ENCODE peak calls at places on chromosomes 16 and 17, in ten cellular contexts. D is mesenchymal stem cell; B is CD4-positive, alpha-beta memory T cell; M is heart right ventricle; S is spleen; P is breast epithelium; J is neural progenitor cell; C is GM23338; T is NT2/D1; W is cardiac muscle cell. Q is an unnamed sample. For H3K4me1, the result is how much of the 10 kb centered on the place peaks cover.

GRCh38 chr17:32609085-32609484 is 122.3 kb downstream of the CDK5R1 start:
- DNase-seq in D (no peak), B (peak), M (peak), S (peak), P (peak), J (no peak), C (no peak), T (no peak), W (no peak), Q (no peak)

GRCh38 chr16:87431926-87432325 is 39.8 kb downstream of the MAP1LC3B start:
- DNase-seq in D (peak), B (no peak), M (no peak), S (no peak), P (no peak), J (no peak), C (no peak), T (no peak), W (peak), Q (no peak)

GRCh38 chr17:66357037-66357436 is 54.6 kb downstream of the PRKCA start:
- DNase-seq in D (peak), B (no peak), M (no peak), S (no peak), P (no peak), J (no peak), C (no peak), T (no peak), W (no peak), Q (no peak)

GRCh38 chr16:1610071-1610840 is 1.6 kb downstream of the IFT140 start:
- DNase-seq in D (peak), B (peak), M (peak), S (peak), P (peak), J (peak), C (peak), T (peak), W (peak), Q (peak)

GRCh38 chr17:29241015-29241963 is 5.4 kb upstream of the CRYBA1 start:
- DNase-seq in D (peak), B (no peak), M (no peak), S (no peak), P (peak), J (peak), C (peak), T (peak), W (no peak), Q (peak)

GRCh38 chr17:55295411-55296170 is 30.8 kb downstream of the HLF start:
- DNase-seq in D (peak), B (peak), M (no peak), S (no peak), P (peak), J (peak), C (peak), T (peak), W (peak), Q (peak)

GRCh38 chr16:945271-946047 is 25.3 kb downstream of the LMF1 start:
- DNase-seq in D (no peak), B (no peak), M (no peak), S (peak), P (no peak), J (no peak), C (no peak), T (no peak), W (no peak), Q (no peak)

GRCh38 chr16:56199164-56199563 is 7.9 kb downstream of the GNAO1 start:
- DNase-seq in D (no peak), B (peak), M (no peak), S (no peak), P (no peak), J (no peak), C (no peak), T (no peak), W (no peak), Q (no peak)

GRCh38 chr17:39564201-39564828 is 43.4 kb downstream of the NEUROD2 start:
- DNase-seq in D (peak), B (no peak), M (no peak), S (no peak), P (no peak), J (peak), C (peak), T (peak), W (no peak), Q (peak)

GRCh38 chr17:19752216-19753048 is 4.3 kb upstream of the ALDH3A1 start:
- DNase-seq in D (no peak), B (no peak), M (no peak), S (peak), P (no peak), J (no peak), C (no peak), T (no peak), W (no peak), Q (no peak)

GRCh38 chr16:57798953-57799618 is 3.2 kb downstream of the KIFC3 start:
- DNase-seq in D (no peak), B (no peak), M (no peak), S (no peak), P (no peak), J (no peak), C (no peak), T (no peak), W (no peak), Q (no peak)

GRCh38 chr17:70636517-70637133 is 467.3 kb downstream of the KCNJ2 start:
- DNase-seq in D (peak), B (no peak), M (no peak), S (no peak), P (no peak), J (peak), C (peak), T (no peak), W (peak), Q (peak)

GRCh38 chr16:85897384-85897783 is 1.6 kb upstream of the IRF8 start:
- DNase-seq in D (no peak), B (no peak), M (no peak), S (no peak), P (no peak), J (no peak), C (no peak), T (no peak), W (no peak), Q (no peak)

GRCh38 chr17:2453325-2453724 is 52.5 kb upstream of the MNT start:
- DNase-seq in D (no peak), B (no peak), M (no peak), S (no peak), P (no peak), J (no peak), C (no peak), T (no peak), W (no peak), Q (no peak)

GRCh38 chr17:40062347-40063033 is at the start of gene THRA:
- DNase-seq in D (peak), B (peak), M (peak), S (peak), P (peak), J (peak), C (peak), T (no peak), W (peak), Q (no peak)

GRCh38 chr16:53912155-53912554 is 208.2 kb downstream of the FTO start:
- DNase-seq in D (peak), B (peak), M (no peak), S (no peak), P (no peak), J (no peak), C (no peak), T (no peak), W (no peak), Q (no peak)

GRCh38 chr17:19346351-19347255 is 15.9 kb downstream of the B9D1 start:
- DNase-seq in D (peak), B (no peak), M (peak), S (peak), P (no peak), J (no peak), C (no peak), T (no peak), W (no peak), Q (no peak)

GRCh38 chr17:9666461-9667050 is 21.2 kb downstream of the USP43 start:
- DNase-seq in D (no peak), B (no peak), M (no peak), S (no peak), P (no peak), J (no peak), C (no peak), T (no peak), W (no peak), Q (no peak)

GRCh38 chr17:4739122-4740024 is at the start of the genes CXCL16 and ZMYND15:
- DNase-seq in D (peak), B (peak), M (peak), S (peak), P (peak), J (peak), C (peak), T (no peak), W (peak), Q (no peak)

GRCh38 chr17:11176549-11176948 is 64.5 kb upstream of the SHISA6 start:
- DNase-seq in D (no peak), B (no peak), M (no peak), S (no peak), P (no peak), J (no peak), C (no peak), T (no peak), W (no peak), Q (no peak)

GRCh38 chr17:38605852-38606645 is at the start of gene SRCIN1:
- DNase-seq in D (no peak), B (peak), M (peak), S (peak), P (peak), J (peak), C (peak), T (no peak), W (peak), Q (no peak)

GRCh38 chr17:82843904-82844640 is 4.2 kb upstream of the ZNF750 start:
- DNase-seq in D (no peak), B (no peak), M (no peak), S (peak), P (no peak), J (no peak), C (no peak), T (no peak), W (no peak), Q (no peak)

GRCh38 chr16:67034478-67034877 is 5.5 kb downstream of the CBFB start:
- DNase-seq in D (no peak), B (no peak), M (no peak), S (no peak), P (peak), J (no peak), C (no peak), T (no peak), W (no peak), Q (no peak)

GRCh38 chr17:42850964-42851363 is at the start of gene AOC3:
- DNase-seq in D (no peak), B (no peak), M (peak), S (peak), P (no peak), J (no peak), C (peak), T (no peak), W (no peak), Q (no peak)

GRCh38 chr17:4710693-4711634 is 532 bp downstream of the ARRB2 start:
- DNase-seq in D (no peak), B (peak), M (no peak), S (no peak), P (no peak), J (no peak), C (no peak), T (no peak), W (no peak), Q (no peak)

GRCh38 chr17:74458835-74459234 is 7.6 kb upstream of the CD300A start:
- DNase-seq in D (no peak), B (no peak), M (no peak), S (no peak), P (peak), J (no peak), C (no peak), T (no peak), W (no peak), Q (no peak)

GRCh38 chr17:74461646-74462045 is 4.8 kb upstream of the CD300A start:
- DNase-seq in D (no peak), B (no peak), M (no peak), S (no peak), P (no peak), J (no peak), C (no peak), T (no peak), W (no peak), Q (no peak)

GRCh38 chr17:74457820-74458166 is 8.6 kb upstream of the CD300A start:
- DNase-seq in D (no peak), B (no peak), M (no peak), S (no peak), P (no peak), J (no peak), C (no peak), T (no peak), W (no peak), Q (no peak)

GRCh38 chr17:74459622-74460021 is 6.8 kb upstream of the CD300A start:
- DNase-seq in D (no peak), B (no peak), M (no peak), S (no peak), P (no peak), J (no peak), C (no peak), T (no peak), W (no peak), Q (no peak)

GRCh38 chr17:74460996-74461395 is 5.4 kb upstream of the CD300A start:
- DNase-seq in D (no peak), B (no peak), M (no peak), S (no peak), P (no peak), J (no peak), C (no peak), T (no peak), W (no peak), Q (no peak)
- H3K4me1 ChIP-seq in D (under half), B (half or more), M (under half), S (under half), P (under half), J (under half), C (under half), T (under half), W (under half), Q (under half)

GRCh38 chr17:45430006-45430737 is 2.5 kb downstream of the ARHGAP27 start:
- DNase-seq in D (no peak), B (no peak), M (no peak), S (peak), P (no peak), J (no peak), C (peak), T (no peak), W (no peak), Q (no peak)
- H3K4me3 ChIP-seq in D (peak), B (no peak), M (peak), S (peak), P (peak), J (peak), C (peak), T (peak), W (no peak), Q (peak)

GRCh38 chr17:50207318-50207717 is 5.9 kb upstream of the COL1A1 start:
- DNase-seq in D (peak), B (no peak), M (no peak), S (no peak), P (no peak), J (no peak), C (no peak), T (no peak), W (no peak), Q (no peak)

GRCh38 chr17:50209133-50209471 is 7.7 kb upstream of the COL1A1 start:
- DNase-seq in D (no peak), B (no peak), M (no peak), S (no peak), P (no peak), J (no peak), C (no peak), T (no peak), W (no peak), Q (no peak)

GRCh38 chr17:50207792-50208567 is 6.5 kb upstream of the COL1A1 start:
- DNase-seq in D (no peak), B (no peak), M (no peak), S (no peak), P (no peak), J (no peak), C (peak), T (no peak), W (no peak), Q (no peak)

GRCh38 chr17:50209472-50210248 is 8.2 kb upstream of the COL1A1 start:
- DNase-seq in D (peak), B (no peak), M (peak), S (no peak), P (peak), J (peak), C (peak), T (peak), W (peak), Q (no peak)

GRCh38 chr17:50208611-50209061 is 7.2 kb upstream of the COL1A1 start:
- DNase-seq in D (peak), B (no peak), M (no peak), S (no peak), P (no peak), J (no peak), C (no peak), T (no peak), W (no peak), Q (no peak)
- H3K4me1 ChIP-seq in D (half or more), B (under half), M (under half), S (under half), P (under half), J (under half), C (under half), T (under half), W (half or more), Q (under half)

DNA sequence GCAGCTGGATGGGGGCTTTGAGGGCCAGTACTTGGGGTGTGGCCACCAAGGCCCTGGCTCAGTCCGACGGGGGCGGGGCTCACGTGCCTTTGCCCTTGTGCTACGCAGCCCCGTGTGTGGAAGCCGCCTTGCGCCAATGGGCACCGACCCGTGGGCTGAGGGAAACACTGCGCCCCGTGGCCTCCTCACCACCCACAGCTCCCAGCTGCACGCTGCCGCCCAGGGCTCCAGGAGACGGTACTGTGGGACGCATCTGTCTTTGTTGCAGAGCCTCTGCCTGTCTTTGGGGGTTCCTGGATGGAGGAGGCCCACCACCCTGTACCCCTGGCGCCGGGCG is 7.6 kb downstream of the CDH15 start:
- DNase-seq in D (no peak), B (no peak), M (no peak), S (no peak), P (no peak), J (no peak), C (no peak), T (no peak), W (no peak), Q (no peak)
- H3K4me3 ChIP-seq in D (no peak), B (no peak), M (no peak), S (no peak), P (no peak), J (no peak), C (no peak), T (no peak), W (no peak), Q (no peak)

DNA sequence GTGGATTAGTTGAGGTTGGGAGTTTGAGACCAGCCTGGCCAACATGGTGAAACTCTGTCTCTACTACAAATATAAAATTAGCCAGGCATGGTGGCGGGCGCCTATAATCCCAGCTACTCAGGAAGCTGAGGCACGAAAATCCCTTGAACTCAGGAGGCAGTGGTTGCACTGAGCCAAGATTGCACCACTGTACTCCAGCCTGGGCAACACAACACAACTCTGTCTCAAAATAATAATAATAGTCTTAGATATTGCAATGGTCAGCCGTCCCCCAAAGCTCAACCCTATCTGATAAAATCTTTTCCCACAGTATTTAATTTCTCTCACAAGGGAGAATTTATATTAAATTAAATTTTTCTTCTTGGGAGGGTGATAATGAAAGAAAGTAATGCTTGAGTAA is 169.6 kb downstream of the XYLT1 start:
- DNase-seq in D (no peak), B (no peak), M (no peak), S (no peak), P (no peak), J (no peak), C (no peak), T (no peak), W (no peak), Q (no peak)
- H3K4me1 ChIP-seq in D (under half), B (under half), M (under half), S (under half), P (under half), J (under half), C (under half), T (under half), W (under half), Q (under half)

GRCh38 chr17:76923491-76923890 is 55.3 kb downstream of the MGAT5B start:
- DNase-seq in D (no peak), B (no peak), M (no peak), S (no peak), P (no peak), J (no peak), C (no peak), T (no peak), W (no peak), Q (no peak)

GRCh38 chr17:76922084-76922483 is 53.9 kb downstream of the MGAT5B start:
- DNase-seq in D (no peak), B (no peak), M (no peak), S (no peak), P (no peak), J (no peak), C (no peak), T (no peak), W (no peak), Q (no peak)

GRCh38 chr17:76924345-76925332 is 56.4 kb downstream of the MGAT5B start:
- DNase-seq in D (no peak), B (no peak), M (no peak), S (no peak), P (no peak), J (no peak), C (no peak), T (no peak), W (no peak), Q (no peak)

GRCh38 chr17:76921340-76922036 is 53.3 kb downstream of the MGAT5B start:
- DNase-seq in D (no peak), B (no peak), M (no peak), S (no peak), P (no peak), J (no peak), C (no peak), T (no peak), W (no peak), Q (no peak)

DNA sequence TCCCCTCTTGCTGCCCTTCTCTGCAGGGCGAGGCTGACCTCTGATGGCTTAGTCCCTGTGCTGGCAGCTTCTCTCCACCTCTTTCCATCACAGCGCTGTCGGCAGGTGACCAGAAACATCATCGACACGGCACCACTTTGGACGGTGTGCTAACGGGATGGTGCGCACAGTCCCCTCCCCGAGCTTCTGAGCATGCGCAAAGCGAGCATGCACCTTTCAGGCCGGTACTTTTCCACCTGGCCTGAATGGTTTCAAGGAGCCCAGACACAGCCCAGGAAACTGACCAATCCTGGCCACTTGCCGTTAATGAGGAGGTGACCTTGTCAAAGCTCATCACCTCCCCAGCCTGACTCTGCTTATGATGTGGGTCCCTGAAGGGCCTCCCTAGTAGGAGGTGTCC is 54.8 kb downstream of the MGAT5B start:
- DNase-seq in D (no peak), B (no peak), M (no peak), S (no peak), P (no peak), J (no peak), C (no peak), T (no peak), W (no peak), Q (no peak)
- H3K4me3 ChIP-seq in D (no peak), B (no peak), M (no peak), S (no peak), P (no peak), J (no peak), C (no peak), T (no peak), W (no peak), Q (no peak)

GRCh38 chr17:57953703-57954420 is 1.4 kb downstream of the CUEDC1 start:
- DNase-seq in D (no peak), B (no peak), M (no peak), S (peak), P (no peak), J (no peak), C (peak), T (no peak), W (no peak), Q (no peak)
- H3K4me1 ChIP-seq in D (under half), B (under half), M (half or more), S (under half), P (under half), J (under half), C (under half), T (under half), W (under half), Q (under half)

DNA sequence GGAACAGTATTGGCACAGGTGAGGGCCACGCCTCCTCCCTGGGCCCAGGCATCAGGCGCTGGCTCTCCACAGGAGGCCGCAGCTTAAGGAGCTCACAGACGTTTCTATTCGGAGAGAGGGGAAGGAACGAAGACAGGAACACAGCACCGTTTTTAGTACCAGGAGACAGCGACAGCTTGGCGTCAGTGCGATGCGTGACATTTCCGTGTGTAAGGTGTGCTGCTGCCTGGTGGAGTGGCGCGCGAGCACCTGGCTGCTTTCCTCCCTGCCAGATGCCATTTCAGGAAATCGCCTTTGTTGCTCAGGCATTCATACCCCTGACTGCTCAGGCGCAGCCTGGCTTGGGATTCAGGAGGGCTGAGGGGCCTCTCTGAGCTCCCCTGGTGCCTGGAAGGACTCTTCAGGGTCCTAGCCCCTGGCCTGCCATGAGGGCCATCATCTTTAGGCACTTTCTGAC is 367.5 kb downstream of the CPPED1 start:
- DNase-seq in D (no peak), B (no peak), M (no peak), S (no peak), P (no peak), J (peak), C (peak), T (peak), W (peak), Q (peak)
- H3K4me3 ChIP-seq in D (no peak), B (no peak), M (no peak), S (no peak), P (no peak), J (peak), C (peak), T (no peak), W (no peak), Q (no peak)

GRCh38 chr17:50164697-50164988 is 1.2 kb upstream of the SGCA start:
- DNase-seq in D (no peak), B (no peak), M (no peak), S (no peak), P (no peak), J (no peak), C (no peak), T (no peak), W (no peak), Q (no peak)
- H3K4me1 ChIP-seq in D (under half), B (under half), M (under half), S (under half), P (under half), J (under half), C (under half), T (under half), W (under half), Q (under half)

GRCh38 chr17:36485027-36485426 is 1.5 kb upstream of the ZNHIT3 start:
- DNase-seq in D (no peak), B (no peak), M (no peak), S (no peak), P (no peak), J (no peak), C (no peak), T (no peak), W (no peak), Q (no peak)
- H3K4me3 ChIP-seq in D (no peak), B (no peak), M (no peak), S (no peak), P (no peak), J (no peak), C (no peak), T (no peak), W (no peak), Q (no peak)